ENCODE peak calls at places on chromosome 7, in four cellular contexts. One of them, this sample, is unnamed.

GRCh38 chr7:6251653-6252052 is 20.8 kb downstream of the CYTH3 start:
- DNase-seq in natural killer cell treated with Interleukin-12 subunit alpha and Interleukin-12 subunit beta and Interleukin-15 and Interleukin-18, amount 100 ng/mL, for 72 hours: no peak
- DNase-seq in activated CD8-positive, alpha-beta memory T cell treated with anti-CD3 and anti-CD28 coated beads for 48 hours: no peak
- DNase-seq in ecto neural progenitor cell: no peak
- DNase-seq in this sample: no peak

GRCh38 chr7:75691793-75692543 is 46.8 kb downstream of the HIP1 start:
- DNase-seq in activated CD8-positive, alpha-beta memory T cell treated with anti-CD3 and anti-CD28 coated beads for 48 hours: no peak
- DNase-seq in ecto neural progenitor cell: no peak
- DNase-seq in natural killer cell treated with Interleukin-12 subunit alpha and Interleukin-12 subunit beta and Interleukin-15 and Interleukin-18, amount 100 ng/mL, for 72 hours: no peak
- DNase-seq in this sample: no peak

GRCh38 chr7:81462672-81463071 is 307.2 kb downstream of the HGF start:
- DNase-seq in natural killer cell treated with Interleukin-12 subunit alpha and Interleukin-12 subunit beta and Interleukin-15 and Interleukin-18, amount 100 ng/mL, for 72 hours: no peak
- DNase-seq in activated CD8-positive, alpha-beta memory T cell treated with anti-CD3 and anti-CD28 coated beads for 48 hours: no peak
- DNase-seq in ecto neural progenitor cell: no peak
- DNase-seq in this sample: no peak

GRCh38 chr7:133344275-133344674 is 91.4 kb downstream of the EXOC4 start:
- DNase-seq in activated CD8-positive, alpha-beta memory T cell treated with anti-CD3 and anti-CD28 coated beads for 48 hours: no peak
- DNase-seq in natural killer cell treated with Interleukin-12 subunit alpha and Interleukin-12 subunit beta and Interleukin-15 and Interleukin-18, amount 100 ng/mL, for 72 hours: no peak
- DNase-seq in ecto neural progenitor cell: no peak
- DNase-seq in this sample: no peak

GRCh38 chr7:29748286-29749099 is 57.8 kb upstream of the WIPF3 start:
- DNase-seq in activated CD8-positive, alpha-beta memory T cell treated with anti-CD3 and anti-CD28 coated beads for 48 hours: no peak
- DNase-seq in ecto neural progenitor cell: no peak
- DNase-seq in natural killer cell treated with Interleukin-12 subunit alpha and Interleukin-12 subunit beta and Interleukin-15 and Interleukin-18, amount 100 ng/mL, for 72 hours: no peak
- DNase-seq in this sample: no peak

GRCh38 chr7:17153571-17153970 is 144.9 kb upstream of the AHR start:
- DNase-seq in ecto neural progenitor cell: no peak
- DNase-seq in natural killer cell treated with Interleukin-12 subunit alpha and Interleukin-12 subunit beta and Interleukin-15 and Interleukin-18, amount 100 ng/mL, for 72 hours: no peak
- DNase-seq in activated CD8-positive, alpha-beta memory T cell treated with anti-CD3 and anti-CD28 coated beads for 48 hours: no peak
- DNase-seq in this sample: no peak

GRCh38 chr7:957418-958220 is 3.1 kb upstream of the ADAP1 start:
- DNase-seq in natural killer cell treated with Interleukin-12 subunit alpha and Interleukin-12 subunit beta and Interleukin-15 and Interleukin-18, amount 100 ng/mL, for 72 hours: peak
- DNase-seq in ecto neural progenitor cell: peak
- DNase-seq in activated CD8-positive, alpha-beta memory T cell treated with anti-CD3 and anti-CD28 coated beads for 48 hours: no peak
- DNase-seq in this sample: peak

GRCh38 chr7:475425-475728 is 44.3 kb downstream of the PDGFA start:
- DNase-seq in natural killer cell treated with Interleukin-12 subunit alpha and Interleukin-12 subunit beta and Interleukin-15 and Interleukin-18, amount 100 ng/mL, for 72 hours: no peak
- DNase-seq in activated CD8-positive, alpha-beta memory T cell treated with anti-CD3 and anti-CD28 coated beads for 48 hours: no peak
- DNase-seq in ecto neural progenitor cell: no peak
- DNase-seq in this sample: peak

GRCh38 chr7:69782917-69783684 is 184.8 kb downstream of the AUTS2 start:
- DNase-seq in ecto neural progenitor cell: no peak
- DNase-seq in natural killer cell treated with Interleukin-12 subunit alpha and Interleukin-12 subunit beta and Interleukin-15 and Interleukin-18, amount 100 ng/mL, for 72 hours: no peak
- DNase-seq in activated CD8-positive, alpha-beta memory T cell treated with anti-CD3 and anti-CD28 coated beads for 48 hours: no peak
- DNase-seq in this sample: no peak

GRCh38 chr7:79512269-79512668 is 58.8 kb upstream of the MAGI2 start:
- DNase-seq in activated CD8-positive, alpha-beta memory T cell treated with anti-CD3 and anti-CD28 coated beads for 48 hours: no peak
- DNase-seq in natural killer cell treated with Interleukin-12 subunit alpha and Interleukin-12 subunit beta and Interleukin-15 and Interleukin-18, amount 100 ng/mL, for 72 hours: no peak
- DNase-seq in ecto neural progenitor cell: no peak
- DNase-seq in this sample: no peak

GRCh38 chr7:158858592-158859503 is 2.5 kb downstream of the DYNC2I1 start:
- DNase-seq in ecto neural progenitor cell: no peak
- DNase-seq in natural killer cell treated with Interleukin-12 subunit alpha and Interleukin-12 subunit beta and Interleukin-15 and Interleukin-18, amount 100 ng/mL, for 72 hours: no peak
- DNase-seq in activated CD8-positive, alpha-beta memory T cell treated with anti-CD3 and anti-CD28 coated beads for 48 hours: no peak
- DNase-seq in this sample: no peak

GRCh38 chr7:119281181-119281846 is 991.7 kb upstream of the KCND2 start:
- DNase-seq in ecto neural progenitor cell: no peak
- DNase-seq in natural killer cell treated with Interleukin-12 subunit alpha and Interleukin-12 subunit beta and Interleukin-15 and Interleukin-18, amount 100 ng/mL, for 72 hours: no peak
- DNase-seq in activated CD8-positive, alpha-beta memory T cell treated with anti-CD3 and anti-CD28 coated beads for 48 hours: no peak
- DNase-seq in this sample: no peak

GRCh38 chr7:127347567-127348246 is 44.8 kb downstream of the ZNF800 start:
- DNase-seq in natural killer cell treated with Interleukin-12 subunit alpha and Interleukin-12 subunit beta and Interleukin-15 and Interleukin-18, amount 100 ng/mL, for 72 hours: peak
- DNase-seq in ecto neural progenitor cell: peak
- DNase-seq in activated CD8-positive, alpha-beta memory T cell treated with anti-CD3 and anti-CD28 coated beads for 48 hours: peak
- DNase-seq in this sample: peak

GRCh38 chr7:142539901-142540300 is 209.4 kb upstream of the PRSS1 start:
- DNase-seq in ecto neural progenitor cell: no peak
- DNase-seq in activated CD8-positive, alpha-beta memory T cell treated with anti-CD3 and anti-CD28 coated beads for 48 hours: no peak
- DNase-seq in natural killer cell treated with Interleukin-12 subunit alpha and Interleukin-12 subunit beta and Interleukin-15 and Interleukin-18, amount 100 ng/mL, for 72 hours: no peak
- DNase-seq in this sample: no peak